ENCODE peak calls at places on chromosomes 11 and 22, in four cellular contexts. K, W, A and R are unnamed samples.

GRCh38 chr11:16603245-16603644 is 135.2 kb upstream of the C11orf58 start:
- DNase-seq in K (peak), W (no peak), A (no peak), R (no peak)

GRCh38 chr11:44766112-44766971 is 39.6 kb downstream of the TSPAN18 start:
- DNase-seq in K (peak), W (no peak), A (no peak), R (no peak)

GRCh38 chr22:17746916-17747315 is 27.4 kb downstream of the BID start:
- DNase-seq in K (no peak), W (no peak), A (no peak), R (no peak)

GRCh38 chr22:45540122-45540521 is 37.4 kb downstream of the FBLN1 start:
- DNase-seq in K (no peak), W (no peak), A (no peak), R (no peak)

GRCh38 chr11:13984616-13985474 is 22.3 kb downstream of the SPON1 start:
- DNase-seq in K (no peak), W (no peak), A (no peak), R (no peak)

GRCh38 chr22:49151256-49152131 is 676.2 kb downstream of the BRD1 start:
- DNase-seq in K (no peak), W (no peak), A (no peak), R (no peak)

GRCh38 chr11:111913031-111913861 is 712 bp downstream of the HSPB2 start:
- DNase-seq in K (no peak), W (no peak), A (no peak), R (no peak)

GRCh38 chr11:11583801-11584445 is 37.9 kb downstream of the GALNT18 start:
- DNase-seq in K (no peak), W (no peak), A (no peak), R (no peak)

GRCh38 chr11:76823481-76824028 is 37.2 kb upstream of the ACER3 start:
- DNase-seq in K (peak), W (no peak), A (peak), R (no peak)

GRCh38 chr11:16857186-16857585 is 118.7 kb downstream of the C11orf58 start:
- DNase-seq in K (peak), W (no peak), A (no peak), R (no peak)

GRCh38 chr11:63480039-63480438 is 10.9 kb downstream of the PLAAT5 start:
- DNase-seq in K (no peak), W (no peak), A (no peak), R (no peak)

GRCh38 chr11:70339066-70339465 is 59.3 kb upstream of the CTTN start:
- DNase-seq in K (no peak), W (no peak), A (no peak), R (no peak)

GRCh38 chr11:94897330-94897768 is 76.0 kb downstream of the CWC15 start:
- DNase-seq in K (peak), W (no peak), A (peak), R (no peak)

GRCh38 chr11:47308050-47308823 is 38.3 kb downstream of the MADD start:
- DNase-seq in K (no peak), W (no peak), A (no peak), R (no peak)

GRCh38 chr11:111911563-111912401 is at the start of gene CRYAB:
- DNase-seq in K (peak), W (no peak), A (peak), R (no peak)

DNA sequence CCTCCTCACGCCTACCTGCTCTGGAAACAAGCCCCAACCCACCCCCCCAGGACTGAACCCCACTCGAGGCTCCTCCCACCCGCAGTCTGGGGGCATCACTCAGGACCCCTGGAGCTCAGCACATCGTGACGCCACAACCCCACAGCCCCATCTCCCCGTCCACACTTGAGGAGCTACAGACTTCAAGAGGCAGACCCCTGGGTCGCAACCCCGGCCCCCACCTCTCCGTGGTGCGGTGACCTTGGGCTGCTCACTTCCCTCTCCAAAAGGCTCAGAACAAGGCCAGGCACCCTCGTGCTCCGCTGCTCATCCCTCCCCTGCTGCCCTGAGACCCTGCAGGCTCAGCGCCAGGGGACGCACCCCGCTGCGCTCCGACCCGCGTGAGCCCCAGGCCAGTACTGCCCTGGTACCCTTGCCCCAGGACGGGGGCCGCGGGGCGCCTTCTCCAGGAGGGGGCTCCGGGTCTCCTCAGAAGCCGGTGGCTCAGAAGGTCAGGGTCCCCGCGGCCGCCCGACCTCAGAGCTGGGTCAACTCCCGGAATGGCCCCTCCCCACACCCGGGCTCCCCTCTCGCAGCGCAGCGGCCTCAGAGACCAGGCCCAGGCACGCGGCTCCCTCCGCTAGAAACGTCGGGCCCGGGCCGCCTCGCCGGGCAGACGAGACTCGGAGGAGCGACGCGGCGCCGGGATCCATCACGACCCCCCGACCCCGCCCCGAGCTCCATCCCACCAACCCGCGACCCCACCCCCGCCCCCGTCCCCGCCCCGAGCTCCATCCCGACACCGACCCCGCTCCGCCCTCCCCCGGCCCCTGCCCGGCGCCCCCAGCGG is 614 bp downstream of the GATD1 start:
- DNase-seq in K (peak), W (no peak), A (no peak), R (no peak)
- H3K9ac ChIP-seq in K (peak), W (peak), A (peak), R (peak)

DNA sequence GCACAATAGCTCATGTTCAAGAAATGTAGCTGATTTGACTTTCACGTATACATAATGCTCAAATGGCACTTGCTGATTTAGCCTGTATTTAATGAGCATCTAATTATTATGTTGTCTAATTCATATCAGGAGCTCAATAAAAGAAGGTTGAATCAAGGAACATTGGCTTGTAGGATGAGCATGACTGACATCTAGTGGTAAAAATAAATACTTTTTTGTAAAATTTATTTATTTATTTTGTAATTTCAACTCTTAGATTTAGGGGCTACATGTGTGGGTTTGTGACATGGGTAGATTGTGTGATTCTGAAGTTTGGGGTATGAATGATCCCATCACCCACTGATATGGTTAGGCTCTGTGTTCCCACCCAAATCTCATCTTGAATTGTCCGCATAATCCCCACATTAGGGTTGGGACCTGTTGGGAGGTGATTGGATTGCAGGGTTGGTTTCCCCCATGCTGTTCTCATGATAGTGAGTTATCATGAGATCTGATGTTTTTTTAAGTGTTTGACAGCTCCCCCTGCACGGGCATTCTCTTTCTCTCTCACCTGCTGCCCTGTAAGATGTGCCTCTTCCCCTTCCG is 1.7 kb upstream of the OR52E5 start:
- DNase-seq in K (peak), W (no peak), A (no peak), R (peak)
- TF ChIP-seq HDAC2 in K (no peak), W (no peak), A (no peak), R (no peak)

DNA sequence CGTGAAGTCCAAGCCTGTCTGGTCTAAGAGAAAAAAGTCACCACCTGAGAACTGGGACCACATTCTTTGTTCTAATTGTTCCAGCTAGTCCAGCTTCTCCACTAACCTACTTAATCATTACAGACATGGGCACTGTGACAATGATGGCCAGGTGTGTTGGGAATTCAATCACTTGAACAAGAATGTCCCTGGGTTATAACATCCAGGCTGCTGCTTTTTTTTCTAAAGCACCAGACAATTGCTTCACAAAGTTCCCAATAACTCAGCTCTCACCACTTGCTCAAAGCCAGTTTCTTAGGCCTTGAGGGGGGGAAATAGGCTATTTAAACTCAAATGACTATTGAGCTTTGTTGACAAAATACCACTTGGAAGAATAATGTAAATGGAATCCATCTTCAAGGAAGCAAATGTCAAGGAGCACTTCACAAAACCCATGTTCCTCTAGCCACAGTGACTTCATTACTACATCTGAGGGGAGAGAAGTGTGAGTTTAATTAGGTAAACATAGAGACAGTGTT is 80.3 kb downstream of the ME3 start:
- DNase-seq in K (no peak), W (no peak), A (no peak), R (no peak)
- H3K9ac ChIP-seq in K (no peak), W (no peak), A (peak), R (no peak)

GRCh38 chr11:395866-396265 is 1.9 kb downstream of the PKP3 start:
- DNase-seq in K (no peak), W (no peak), A (no peak), R (no peak)
- TF ChIP-seq HDAC2 in K (no peak), W (no peak), A (no peak), R (no peak)

GRCh38 chr11:73217810-73218105 is 323 bp upstream of the P2RY2 start:
- DNase-seq in K (no peak), W (no peak), A (no peak), R (no peak)

GRCh38 chr11:73218830-73219215 is 742 bp downstream of the P2RY2 start:
- DNase-seq in K (no peak), W (no peak), A (no peak), R (no peak)

GRCh38 chr11:73218106-73218829 is at the start of gene P2RY2:
- DNase-seq in K (no peak), W (peak), A (peak), R (no peak)

GRCh38 chr11:73216466-73216865 is 1.6 kb upstream of the P2RY2 start:
- DNase-seq in K (no peak), W (no peak), A (no peak), R (no peak)

DNA sequence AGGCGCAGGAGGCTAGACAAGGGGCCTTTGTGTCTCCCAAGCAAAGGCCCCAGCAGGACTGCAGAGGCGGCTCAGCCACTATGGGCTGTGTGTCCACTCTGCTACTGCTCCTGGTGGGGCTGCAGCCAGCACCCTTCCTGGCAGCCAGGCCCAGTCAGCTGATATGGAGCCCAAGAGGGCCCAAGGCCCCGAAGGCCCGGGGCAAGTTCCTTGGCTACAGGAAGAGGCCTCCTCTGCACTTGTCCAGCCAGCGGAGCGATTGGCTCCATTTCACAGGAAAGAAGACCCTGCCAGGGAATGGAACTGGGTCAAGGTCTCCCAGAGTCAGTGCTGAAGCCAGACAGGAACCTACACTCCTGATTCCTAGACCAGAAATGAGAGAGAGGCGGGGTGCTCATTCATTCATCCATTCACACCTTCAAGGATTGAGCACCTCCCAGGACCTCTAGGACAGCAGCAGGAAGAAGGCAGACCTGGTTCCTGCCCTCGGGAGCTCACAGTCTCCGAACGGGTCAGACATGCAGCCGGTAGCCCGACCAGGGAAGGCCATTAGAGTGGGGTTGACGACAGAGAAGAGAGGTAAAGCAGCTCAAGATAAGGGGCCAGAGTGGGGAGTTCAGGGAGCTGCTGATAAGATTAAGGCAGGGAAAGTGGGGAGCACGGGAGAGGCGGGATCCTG is 811 bp upstream of the P2RY2 start:
- DNase-seq in K (no peak), W (no peak), A (no peak), R (no peak)
- H3K9ac ChIP-seq in K (no peak), W (no peak), A (peak), R (no peak)

GRCh38 chr11:110079726-110080125 is 13.5 kb upstream of the ZC3H12C start:
- DNase-seq in K (no peak), W (no peak), A (no peak), R (no peak)

GRCh38 chr11:110076388-110076965 is 16.7 kb upstream of the ZC3H12C start:
- DNase-seq in K (peak), W (no peak), A (no peak), R (no peak)

GRCh38 chr11:110078923-110079544 is 14.2 kb upstream of the ZC3H12C start:
- DNase-seq in K (no peak), W (no peak), A (no peak), R (no peak)

GRCh38 chr11:110077318-110077717 is 15.9 kb upstream of the ZC3H12C start:
- DNase-seq in K (no peak), W (no peak), A (no peak), R (no peak)

DNA sequence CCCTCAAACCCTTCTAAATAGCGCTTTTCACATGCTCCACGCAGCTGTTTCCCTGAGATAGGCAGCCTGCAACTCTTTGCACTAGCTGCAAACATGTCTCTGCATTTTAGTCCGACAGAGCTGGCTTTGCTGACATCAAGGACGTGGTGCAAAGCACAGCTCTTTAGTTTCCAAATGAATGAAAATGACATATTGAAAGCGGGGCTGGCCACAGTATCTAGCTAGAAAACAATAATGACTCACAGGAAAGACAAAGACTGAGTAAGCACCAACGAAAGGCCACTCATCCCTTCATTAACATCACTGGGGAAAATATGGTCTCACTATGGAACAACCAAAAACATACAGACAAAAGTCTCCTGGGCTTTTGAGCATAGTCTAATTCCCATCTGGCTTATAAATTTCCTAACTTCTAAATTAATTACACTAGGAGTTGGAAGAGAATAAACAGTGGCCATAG is 15.3 kb upstream of the ZC3H12C start:
- DNase-seq in K (peak), W (no peak), A (peak), R (peak)
- TF ChIP-seq HDAC2 in K (no peak), W (no peak), A (no peak), R (no peak)

DNA sequence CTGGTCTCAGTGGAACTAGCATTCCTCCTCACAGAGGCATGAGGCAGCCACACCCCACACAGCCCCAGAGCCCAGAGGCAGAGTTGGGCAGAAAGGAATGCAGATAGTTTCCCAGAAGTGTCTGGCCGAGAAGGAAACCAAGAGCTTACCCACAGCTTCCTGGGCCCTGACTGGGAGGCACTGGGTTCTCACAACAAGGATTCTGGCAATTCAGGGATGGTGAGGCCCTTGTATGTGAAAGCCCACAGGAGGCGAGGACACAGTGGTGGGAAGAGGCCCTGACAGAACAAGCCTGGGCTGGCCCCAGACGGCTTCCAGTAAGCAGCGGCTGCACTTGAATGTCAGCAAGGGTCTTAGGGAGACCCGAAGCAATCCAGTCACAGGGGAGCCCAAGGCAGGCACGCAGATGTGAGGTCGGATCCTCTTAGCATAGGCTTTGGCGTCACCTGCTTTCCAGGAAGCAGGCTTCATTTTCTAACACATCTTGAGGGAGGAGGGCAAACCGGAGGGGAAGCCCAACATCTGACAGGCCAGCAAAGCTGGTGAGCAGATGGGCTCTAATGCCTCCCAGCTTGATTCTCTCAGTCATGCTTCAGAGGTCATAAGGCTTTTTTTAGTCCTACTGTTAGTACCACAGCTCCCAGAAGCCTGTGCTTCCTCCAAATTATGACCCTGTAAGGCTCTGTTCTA is 78.3 kb upstream of the AKIP1 start:
- DNase-seq in K (no peak), W (no peak), A (no peak), R (peak)
- H3K9ac ChIP-seq in K (no peak), W (no peak), A (no peak), R (peak)

DNA sequence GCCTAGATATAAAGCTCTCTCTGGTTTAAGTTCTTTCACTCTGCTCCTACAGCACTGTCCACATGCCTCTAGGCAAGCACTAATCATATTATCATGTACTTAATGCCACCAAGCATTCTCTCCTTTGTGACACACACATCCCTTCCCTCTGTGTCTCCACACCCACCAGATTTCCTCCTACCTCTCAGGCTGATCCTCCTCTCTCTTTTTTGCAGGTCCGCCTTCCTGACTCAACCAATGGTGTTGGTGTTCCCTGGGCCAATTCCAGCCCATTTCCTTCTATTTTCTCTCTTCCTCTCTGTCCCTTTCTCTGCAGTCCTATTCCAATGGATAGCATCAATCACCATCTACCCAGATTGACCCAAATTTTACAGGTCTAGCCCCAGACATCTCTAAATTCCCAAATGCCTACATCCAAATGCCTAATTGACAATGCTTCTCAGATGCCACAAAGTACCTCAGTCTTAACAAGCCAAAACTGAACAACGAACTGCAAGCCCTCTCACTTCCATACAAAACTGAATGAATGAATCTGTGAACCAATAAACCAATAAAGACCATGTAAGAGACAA is 504 bp upstream of the ZNF215 start:
- DNase-seq in K (peak), W (no peak), A (no peak), R (no peak)
- TF ChIP-seq HDAC2 in K (peak), W (no peak), A (no peak), R (no peak)

GRCh38 chr22:26485013-26485412 is 1.3 kb downstream of the SRRD start:
- DNase-seq in K (no peak), W (no peak), A (no peak), R (no peak)

GRCh38 chr22:26486394-26486793 is 2.7 kb downstream of the SRRD start:
- DNase-seq in K (no peak), W (no peak), A (no peak), R (no peak)

GRCh38 chr22:26489447-26490036 is 5.9 kb downstream of the SRRD start:
- DNase-seq in K (no peak), W (no peak), A (peak), R (no peak)

GRCh38 chr22:26485991-26486390 is 2.3 kb downstream of the SRRD start:
- DNase-seq in K (no peak), W (no peak), A (no peak), R (no peak)

DNA sequence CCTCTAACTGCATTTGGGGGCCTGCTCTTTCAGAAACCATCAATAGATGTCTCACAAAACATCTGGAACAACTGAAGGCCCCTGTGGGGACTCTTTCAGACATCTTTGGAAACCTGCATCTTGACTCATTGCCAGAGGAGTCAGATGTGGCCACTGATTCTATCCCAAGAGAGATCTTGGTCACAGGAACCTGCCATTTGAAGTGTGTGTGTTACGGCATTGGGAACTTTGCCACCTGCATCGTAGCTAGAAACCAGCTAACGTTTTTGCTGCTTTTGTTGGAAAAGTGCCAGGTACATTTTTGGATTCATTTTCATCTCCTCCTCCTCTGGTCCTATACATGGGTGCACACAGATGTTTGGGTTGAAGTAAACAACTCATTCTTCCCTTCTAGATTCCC is 4.3 kb downstream of the SRRD start:
- DNase-seq in K (no peak), W (no peak), A (no peak), R (no peak)
- H3K9ac ChIP-seq in K (no peak), W (no peak), A (no peak), R (no peak)